ENCODE peak calls at places on chromosomes 5 and 9, in eight cellular contexts. V, E, D, S, O, U, B and X are unnamed samples.

GRCh38 chr5:138212828-138213160 is 329 bp downstream of the CDC23 start:
- DNase-seq in B (no peak), U (no peak), V (no peak), O (peak), S (no peak), E (no peak), D (no peak), X (no peak)

GRCh38 chr5:110900829-110901228 is 162.0 kb downstream of the SLC25A46 start:
- DNase-seq in O (no peak), D (peak), B (peak), S (peak), E (no peak), V (no peak), U (peak), X (no peak)

GRCh38 chr9:29432191-29432590 is 1858.9 kb upstream of the C9orf72 start:
- DNase-seq in S (no peak), B (no peak), V (no peak), O (no peak), U (no peak), D (no peak), E (no peak), X (no peak)

GRCh38 chr9:105389789-105390188 is 58.0 kb upstream of the FSD1L start:
- DNase-seq in S (no peak), U (no peak), E (no peak), V (no peak), O (no peak), B (no peak), D (no peak), X (no peak)

GRCh38 chr5:135578685-135579341 is at the start of gene CXCL14:
- DNase-seq in U (peak), V (peak), D (no peak), E (no peak), S (peak), O (no peak), B (peak), X (peak)

GRCh38 chr5:169637856-169638190 is 748 bp downstream of the DOCK2 start:
- DNase-seq in U (no peak), D (no peak), S (no peak), B (no peak), V (no peak), E (peak), O (no peak), X (peak)

GRCh38 chr5:151155777-151156731 is 1.5 kb downstream of the ANXA6 start:
- DNase-seq in U (no peak), D (no peak), O (no peak), E (no peak), S (no peak), V (no peak), B (peak), X (no peak)

GRCh38 chr9:304519-305185 is 90.0 kb downstream of the DOCK8 start:
- DNase-seq in U (peak), B (no peak), D (no peak), V (no peak), O (no peak), E (no peak), S (no peak), X (peak)

GRCh38 chr5:66896207-66896606 is 300.0 kb downstream of the MAST4 start:
- DNase-seq in E (no peak), U (peak), O (no peak), B (peak), S (peak), D (no peak), V (no peak), X (no peak)

GRCh38 chr9:109064963-109065701 is 51.8 kb upstream of the CTNNAL1 start:
- DNase-seq in D (no peak), B (peak), U (peak), E (no peak), O (no peak), S (no peak), V (no peak), X (no peak)

GRCh38 chr5:50947892-50948683 is 281.7 kb downstream of the PARP8 start:
- DNase-seq in B (no peak), O (no peak), D (no peak), U (no peak), S (no peak), E (no peak), V (no peak), X (no peak)

GRCh38 chr9:91033802-91034201 is 232.2 kb downstream of the SYK start:
- DNase-seq in D (no peak), B (no peak), O (peak), S (no peak), V (no peak), E (peak), U (no peak), X (no peak)

GRCh38 chr5:118060833-118061232 is 927.5 kb downstream of the DTWD2 start:
- DNase-seq in E (no peak), B (no peak), O (no peak), D (no peak), V (no peak), S (no peak), U (peak), X (no peak)
- TF ChIP-seq CTCF in E (no peak), B (no peak), O (no peak), D (no peak), V (no peak), S (no peak), U (no peak), X (no peak)

GRCh38 chr5:88926774-88927173 is 43.8 kb upstream of the MEF2C start:
- DNase-seq in S (no peak), U (no peak), O (no peak), B (no peak), D (no peak), E (no peak), V (no peak), X (no peak)
- TF ChIP-seq CTCF in S (no peak), U (no peak), O (no peak), B (no peak), D (no peak), E (no peak), V (no peak), X (no peak)

GRCh38 chr9:73183917-73184861 is 32.5 kb downstream of the ANXA1 start:
- DNase-seq in D (no peak), U (peak), S (peak), E (no peak), B (peak), O (no peak), V (no peak), X (no peak)
- TF ChIP-seq CTCF in D (no peak), U (no peak), S (no peak), E (peak), B (peak), O (no peak), V (no peak), X (peak)

DNA sequence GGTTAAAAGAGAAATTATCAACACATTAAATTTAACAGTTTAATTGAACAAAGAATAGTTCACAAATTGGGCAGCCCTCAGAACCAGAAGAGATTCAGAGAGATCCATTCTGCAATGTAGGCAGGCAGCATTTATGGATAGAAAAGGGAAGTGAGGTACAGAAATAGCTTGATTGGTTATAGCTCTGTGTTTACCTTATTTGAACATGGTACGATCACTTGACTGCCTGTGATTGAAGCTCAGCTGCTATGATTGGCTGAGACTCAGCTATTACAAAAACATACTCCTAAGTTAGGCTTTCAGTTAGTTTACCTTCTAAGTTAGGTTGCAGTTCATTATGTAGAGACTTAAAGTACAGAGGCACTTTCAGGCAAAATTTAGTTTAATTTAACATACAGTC is 7.3 kb downstream of the CNTRL start:
- DNase-seq in U (no peak), D (no peak), B (no peak), O (no peak), S (no peak), V (no peak), E (no peak), X (no peak)
- TF ChIP-seq CTCF in U (no peak), D (no peak), B (no peak), O (no peak), S (no peak), V (no peak), E (no peak), X (no peak)

GRCh38 chr9:114238919-114239879 is 83.7 kb upstream of the ORM1 start:
- DNase-seq in B (peak), S (no peak), U (peak), E (no peak), D (no peak), V (no peak), O (no peak), X (no peak)
- TF ChIP-seq CTCF in B (peak), S (peak), U (peak), E (no peak), D (no peak), V (no peak), O (no peak), X (no peak)